ENCODE peak calls at places on chromosomes 3 and 15, in eight cellular contexts. A is nephron progenitor cell, S is mesothelial cell of epicardium, T is IMR-90, V is body of pancreas, X is neural crest cell, B is cardiac fibroblast, E is progenitor cell of endocrine pancreas. M is an unnamed sample.

GRCh38 chr3:59660852-59661624 is 611.2 kb upstream of the CFAP20DC start:
- DNase-seq in A (no peak), S (no peak), T (peak), V (no peak), X (no peak), B (no peak), E (no peak), M (no peak)

GRCh38 chr3:56860948-56861347 is 59.2 kb upstream of the ARHGEF3 start:
- DNase-seq in A (no peak), S (no peak), T (no peak), V (no peak), X (no peak), B (no peak), E (no peak), M (no peak)

GRCh38 chr3:112298781-112299180 is 4.8 kb upstream of the SLC9C1 start:
- DNase-seq in A (no peak), S (no peak), T (no peak), V (no peak), X (no peak), B (no peak), E (no peak), M (no peak)

GRCh38 chr3:195183071-195183776 is 87.7 kb downstream of the XXYLT1 start:
- DNase-seq in A (no peak), S (no peak), T (no peak), V (no peak), X (no peak), B (no peak), E (no peak), M (no peak)

GRCh38 chr3:171459130-171459941 is 869 bp downstream of the TNIK start:
- DNase-seq in A (peak), S (peak), T (peak), V (peak), X (peak), B (peak), E (peak), M (peak)

GRCh38 chr15:53580371-53580770 is 179.1 kb downstream of the WDR72 start:
- DNase-seq in A (peak), S (no peak), T (no peak), V (peak), X (no peak), B (no peak), E (no peak), M (no peak)

GRCh38 chr3:100560426-100560825 is 49.0 kb upstream of the ADGRG7 start:
- DNase-seq in A (no peak), S (no peak), T (peak), V (no peak), X (no peak), B (no peak), E (no peak), M (no peak)

GRCh38 chr3:171548918-171549317 is 88.7 kb upstream of the TNIK start:
- DNase-seq in A (no peak), S (no peak), T (peak), V (no peak), X (peak), B (no peak), E (no peak), M (no peak)

GRCh38 chr3:42005426-42005825 is 43.5 kb upstream of the ULK4 start:
- DNase-seq in A (no peak), S (no peak), T (no peak), V (no peak), X (no peak), B (no peak), E (no peak), M (no peak)

GRCh38 chr3:53238051-53238850 is 17.6 kb downstream of the TKT start:
- DNase-seq in A (no peak), S (no peak), T (peak), V (peak), X (no peak), B (peak), E (no peak), M (no peak)

GRCh38 chr3:189286188-189286587 is 114.4 kb downstream of the TPRG1 start:
- DNase-seq in A (no peak), S (no peak), T (no peak), V (no peak), X (no peak), B (no peak), E (no peak), M (no peak)

GRCh38 chr3:109387241-109387640 is 49.9 kb upstream of the DPPA4 start:
- DNase-seq in A (no peak), S (no peak), T (no peak), V (no peak), X (no peak), B (no peak), E (no peak), M (no peak)

GRCh38 chr3:155424041-155424605 is 130.6 kb upstream of the STRIT1 start:
- DNase-seq in A (no peak), S (no peak), T (no peak), V (no peak), X (no peak), B (no peak), E (no peak), M (no peak)

GRCh38 chr3:129482721-129483120 is 42.7 kb downstream of the IFT122 start:
- DNase-seq in A (no peak), S (no peak), T (no peak), V (no peak), X (no peak), B (no peak), E (no peak), M (no peak)

GRCh38 chr3:195103623-195104022 is 167.3 kb downstream of the XXYLT1 start:
- DNase-seq in A (no peak), S (no peak), T (no peak), V (no peak), X (no peak), B (peak), E (no peak), M (no peak)

GRCh38 chr3:129461022-129461421 is 21.0 kb downstream of the IFT122 start:
- DNase-seq in A (no peak), S (no peak), T (peak), V (no peak), X (no peak), B (peak), E (no peak), M (no peak)

GRCh38 chr15:78565951-78566774 is 843 bp downstream of the CHRNA5 start:
- DNase-seq in A (peak), S (peak), T (peak), V (no peak), X (peak), B (peak), E (no peak), M (no peak)

GRCh38 chr3:138803006-138803653 is 31.6 kb downstream of the PIK3CB start:
- DNase-seq in A (no peak), S (no peak), T (peak), V (no peak), X (no peak), B (no peak), E (no peak), M (no peak)

GRCh38 chr3:45154641-45155147 is 8.5 kb upstream of the CDCP1 start:
- DNase-seq in A (no peak), S (no peak), T (peak), V (no peak), X (no peak), B (no peak), E (no peak), M (no peak)

GRCh38 chr15:55802600-55803376 is 59.8 kb upstream of the PRTG start:
- DNase-seq in A (no peak), S (no peak), T (no peak), V (no peak), X (no peak), B (no peak), E (no peak), M (no peak)

GRCh38 chr15:34759992-34760391 is 5.2 kb upstream of the GJD2 start:
- DNase-seq in A (no peak), S (no peak), T (no peak), V (no peak), X (no peak), B (no peak), E (no peak), M (no peak)
- TF ChIP-seq CTCF in A (no peak), S (no peak), T (no peak), V (no peak), X (no peak), B (no peak), E (no peak), M (no peak)

DNA sequence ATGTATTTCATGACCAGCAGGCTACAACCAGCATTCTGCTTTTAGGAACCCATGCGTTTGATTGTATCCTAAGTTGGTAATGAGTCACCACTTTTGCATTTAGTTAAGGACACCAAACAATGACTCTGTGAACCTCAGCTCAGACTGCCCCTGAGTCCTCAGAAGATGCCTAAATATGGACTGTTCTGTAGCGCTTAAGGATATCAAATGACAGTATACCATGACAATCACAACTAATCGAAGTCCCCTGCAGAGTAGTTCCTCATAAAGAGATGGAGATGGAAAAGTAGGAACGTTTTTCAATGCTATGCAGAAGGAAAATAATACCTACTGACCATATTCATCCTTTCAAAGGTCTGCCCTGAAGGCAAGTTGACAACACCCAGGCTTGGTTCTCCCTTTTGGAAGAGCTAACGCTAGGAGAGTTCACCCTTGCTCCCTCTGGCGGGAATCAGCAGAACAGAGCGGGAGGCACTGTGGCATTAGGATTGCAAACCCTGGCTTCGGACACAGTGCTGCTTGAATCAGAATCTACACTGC is 508.6 kb downstream of the FHIT start:
- DNase-seq in A (peak), S (no peak), T (peak), V (no peak), X (peak), B (peak), E (peak), M (no peak)
- TF ChIP-seq CTCF in A (peak), S (no peak), T (peak), V (no peak), X (peak), B (peak), E (peak), M (peak)

GRCh38 chr15:43370310-43370974 is 401 bp downstream of the ZSCAN29 start:
- DNase-seq in A (peak), S (peak), T (peak), V (peak), X (peak), B (peak), E (peak), M (no peak)

GRCh38 chr15:43376017-43376705 is 5.3 kb downstream of the TUBGCP4 start:
- DNase-seq in A (peak), S (no peak), T (peak), V (peak), X (peak), B (peak), E (peak), M (no peak)

GRCh38 chr15:43370975-43371974 is at the start of the genes TUBGCP4 and ZSCAN29:
- DNase-seq in A (peak), S (peak), T (peak), V (peak), X (peak), B (peak), E (peak), M (no peak)
- TF ChIP-seq CTCF in A (no peak), S (no peak), T (no peak), V (peak), X (peak), B (peak), E (peak), M (peak)

DNA sequence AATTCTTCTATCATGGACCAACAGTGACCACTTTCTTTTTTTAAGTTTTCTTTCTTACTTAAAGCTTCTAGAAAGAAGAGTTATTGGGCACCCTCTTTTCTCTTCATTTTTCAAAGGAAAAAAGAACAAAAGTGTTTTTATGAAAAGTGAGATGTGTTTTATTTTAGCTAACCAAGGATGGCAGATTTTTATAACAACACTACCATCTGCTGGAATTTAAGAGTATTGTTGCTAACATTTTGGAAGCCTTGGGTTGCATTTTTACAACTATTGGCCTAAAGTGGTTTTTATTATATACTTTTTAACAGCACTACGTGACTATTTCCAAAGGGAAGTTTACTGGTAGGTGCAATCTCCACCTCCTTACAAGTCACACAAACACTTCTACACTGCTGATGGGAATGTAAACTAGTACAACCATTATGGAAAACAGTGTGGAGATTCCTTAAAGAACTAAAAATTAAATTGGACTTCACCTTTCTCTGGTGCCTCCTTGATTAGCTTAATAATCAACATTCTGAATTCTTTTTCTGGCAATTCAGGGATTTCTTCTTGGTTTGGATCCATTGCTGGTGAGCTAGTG is 237.7 kb upstream of the AGTR1 start:
- DNase-seq in A (no peak), S (no peak), T (peak), V (no peak), X (no peak), B (peak), E (no peak), M (no peak)
- TF ChIP-seq CTCF in A (peak), S (peak), T (peak), V (peak), X (peak), B (peak), E (peak), M (peak)

DNA sequence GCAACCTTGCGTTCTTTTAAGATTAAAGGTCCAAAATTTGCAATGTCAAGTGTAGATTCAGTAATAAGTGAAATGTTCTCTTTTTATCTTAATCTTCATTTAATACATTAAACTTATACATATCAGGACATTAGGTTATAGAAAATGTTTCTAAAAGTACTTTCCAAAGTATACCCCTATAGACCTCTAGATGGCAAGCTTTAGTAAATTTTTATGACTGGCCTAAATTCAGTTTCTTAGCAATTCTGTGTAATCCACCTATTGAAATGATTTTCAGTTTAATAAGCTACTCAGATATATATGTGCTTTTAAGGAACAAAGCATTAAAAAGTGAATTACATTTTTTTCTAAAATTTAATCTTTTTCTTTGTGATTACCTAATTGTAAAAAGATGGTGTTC is 342.2 kb downstream of the GBE1 start:
- DNase-seq in A (no peak), S (no peak), T (peak), V (no peak), X (no peak), B (peak), E (no peak), M (no peak)
- TF ChIP-seq CTCF in A (peak), S (peak), T (peak), V (no peak), X (peak), B (peak), E (peak), M (peak)

GRCh38 chr3:106249159-106249558 is 380.3 kb upstream of the CBLB start:
- DNase-seq in A (no peak), S (no peak), T (peak), V (no peak), X (no peak), B (no peak), E (no peak), M (no peak)
- TF ChIP-seq CTCF in A (no peak), S (no peak), T (no peak), V (no peak), X (no peak), B (no peak), E (no peak), M (no peak)

GRCh38 chr3:124688580-124689454 is 41.4 kb upstream of the UMPS start:
- DNase-seq in A (peak), S (peak), T (peak), V (peak), X (peak), B (peak), E (peak), M (no peak)
- TF ChIP-seq CTCF in A (peak), S (peak), T (peak), V (peak), X (peak), B (peak), E (peak), M (peak)

DNA sequence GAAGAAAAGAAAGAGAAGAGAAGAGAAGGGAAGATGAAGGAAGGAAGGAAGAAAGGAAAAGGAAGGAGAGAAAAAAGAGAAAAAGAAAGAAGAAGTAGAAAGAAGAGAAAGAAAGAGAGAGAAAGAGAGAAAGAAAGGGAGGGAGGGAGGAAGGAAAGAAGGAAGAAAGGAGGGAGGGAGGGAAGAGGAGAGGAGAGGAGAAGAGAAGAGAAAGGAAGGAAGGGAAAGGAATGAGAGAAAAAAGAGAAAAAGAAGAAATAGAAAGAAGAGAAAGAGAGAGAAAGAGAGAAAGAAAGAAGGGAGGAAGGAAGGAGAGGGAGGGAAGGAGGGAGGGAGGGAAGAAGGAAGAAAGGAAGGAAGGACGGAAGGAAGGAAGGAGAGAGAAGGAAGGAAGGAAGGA is 217.9 kb upstream of the POU1F1 start:
- DNase-seq in A (no peak), S (no peak), T (no peak), V (no peak), X (no peak), B (no peak), E (no peak), M (no peak)
- TF ChIP-seq CTCF in A (no peak), S (no peak), T (no peak), V (no peak), X (no peak), B (no peak), E (no peak), M (no peak)

DNA sequence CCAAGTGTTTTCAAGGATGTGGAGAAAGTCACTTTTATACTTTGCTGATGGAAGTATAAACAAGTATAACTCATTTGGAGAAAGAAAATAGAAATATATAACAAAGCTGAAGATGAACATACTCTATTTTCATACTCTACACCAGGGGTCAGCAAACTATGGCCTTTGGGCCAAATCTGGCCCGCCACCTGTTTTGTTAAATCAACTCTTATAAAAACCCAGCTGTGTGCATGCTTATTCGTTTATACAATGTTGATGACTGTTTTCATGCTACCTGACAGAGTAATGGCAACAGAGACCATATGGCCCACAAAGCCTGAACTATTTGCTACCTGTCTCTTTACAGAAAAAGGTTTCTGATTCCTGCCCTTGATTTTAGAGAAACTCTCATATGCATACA is 124.0 kb downstream of the NR1D2 start:
- DNase-seq in A (no peak), S (no peak), T (no peak), V (peak), X (no peak), B (peak), E (no peak), M (no peak)
- TF ChIP-seq CTCF in A (no peak), S (no peak), T (peak), V (peak), X (peak), B (no peak), E (peak), M (peak)